ENCODE peak calls at places on chromosomes 13 and 19, in six cellular contexts. O, G, K, I, T and F are unnamed samples. For H3K27me3, the result is how much of the 10 kb centered on the place peaks cover.

GRCh38 chr19:39202998-39203355 is 1.1 kb downstream of the SYCN start:
- DNase-seq in O (no peak), G (no peak), K (no peak), I (no peak), T (no peak), F (no peak)

GRCh38 chr13:34137200-34137599 is 319.3 kb downstream of the RFC3 start:
- DNase-seq in O (no peak), G (no peak), K (no peak), I (no peak), T (no peak), F (no peak)

GRCh38 chr19:6287269-6287885 is 7.6 kb upstream of the MLLT1 start:
- DNase-seq in O (no peak), G (no peak), K (no peak), I (no peak), T (no peak), F (no peak)

GRCh38 chr19:40253611-40254092 is 27.2 kb upstream of the CCNP start:
- DNase-seq in O (no peak), G (no peak), K (no peak), I (no peak), T (no peak), F (no peak)

GRCh38 chr13:112161441-112162301 is 94.7 kb downstream of the SOX1 start:
- DNase-seq in O (no peak), G (no peak), K (no peak), I (peak), T (no peak), F (no peak)

GRCh38 chr19:53328967-53329366 is 4.6 kb upstream of the ZNF845 start:
- DNase-seq in O (no peak), G (peak), K (peak), I (no peak), T (peak), F (peak)

GRCh38 chr13:73828811-73829210 is 305.4 kb downstream of the KLF12 start:
- DNase-seq in O (no peak), G (no peak), K (no peak), I (no peak), T (no peak), F (no peak)

GRCh38 chr19:55255618-55256423 is 3.0 kb downstream of the PPP6R1 start:
- DNase-seq in O (no peak), G (no peak), K (no peak), I (no peak), T (no peak), F (no peak)

GRCh38 chr19:16100524-16100923 is 11.2 kb upstream of the RAB8A start:
- DNase-seq in O (no peak), G (no peak), K (no peak), I (no peak), T (no peak), F (no peak)

GRCh38 chr13:37648604-37649003 is 50.0 kb upstream of the POSTN start:
- DNase-seq in O (no peak), G (no peak), K (no peak), I (no peak), T (no peak), F (no peak)

GRCh38 chr13:79212064-79212619 is 193.9 kb downstream of the RBM26 start:
- DNase-seq in O (no peak), G (no peak), K (no peak), I (no peak), T (no peak), F (no peak)

GRCh38 chr13:42039457-42039945 is 8.9 kb upstream of the DGKH start:
- DNase-seq in O (no peak), G (no peak), K (peak), I (no peak), T (peak), F (no peak)

GRCh38 chr13:42040730-42041016 is 7.8 kb upstream of the DGKH start:
- DNase-seq in O (no peak), G (no peak), K (no peak), I (no peak), T (no peak), F (no peak)

GRCh38 chr13:42041017-42041683 is 7.3 kb upstream of the DGKH start:
- DNase-seq in O (peak), G (peak), K (peak), I (no peak), T (peak), F (peak)

GRCh38 chr13:42038661-42039456 is 9.6 kb upstream of the DGKH start:
- DNase-seq in O (peak), G (no peak), K (no peak), I (no peak), T (no peak), F (no peak)

GRCh38 chr13:42039946-42040729 is 8.3 kb upstream of the DGKH start:
- DNase-seq in O (peak), G (peak), K (peak), I (no peak), T (peak), F (peak)
- H3K27me3 ChIP-seq in O (under half), G (under half), K (under half), I (under half), T (under half), F (under half)

GRCh38 chr19:32138416-32138815 is 207.0 kb upstream of the ZNF507 start:
- DNase-seq in O (no peak), G (no peak), K (no peak), I (no peak), T (no peak), F (no peak)
- TF ChIP-seq CTCF in O (no peak), G (peak), K (peak), I (peak), T (no peak), F (no peak)

GRCh38 chr19:14476663-14477401 is 1.7 kb upstream of the PTGER1 start:
- DNase-seq in O (no peak), G (no peak), K (no peak), I (no peak), T (no peak), F (no peak)

GRCh38 chr19:14477417-14478112 is 2.4 kb upstream of the PTGER1 start:
- DNase-seq in O (no peak), G (no peak), K (no peak), I (no peak), T (no peak), F (no peak)

GRCh38 chr19:14474827-14475226 is 327 bp downstream of the PTGER1 start:
- DNase-seq in O (no peak), G (no peak), K (no peak), I (no peak), T (no peak), F (no peak)

GRCh38 chr19:14475251-14476073 is at the start of gene PTGER1:
- DNase-seq in O (no peak), G (no peak), K (no peak), I (no peak), T (no peak), F (no peak)

GRCh38 chr19:14476307-14476662 is 1.1 kb upstream of the PTGER1 start:
- DNase-seq in O (no peak), G (no peak), K (no peak), I (no peak), T (no peak), F (no peak)
- H3K27ac ChIP-seq in O (no peak), G (no peak), K (no peak), I (no peak), T (no peak), F (no peak)

GRCh38 chr19:33225458-33225925 is at the start of gene SLC7A10:
- DNase-seq in O (no peak), G (no peak), K (no peak), I (no peak), T (no peak), F (no peak)

GRCh38 chr19:33227242-33227650 is 1.6 kb upstream of the SLC7A10 start:
- DNase-seq in O (no peak), G (no peak), K (no peak), I (no peak), T (no peak), F (no peak)

GRCh38 chr19:33226550-33227241 is 1.0 kb upstream of the SLC7A10 start:
- DNase-seq in O (no peak), G (no peak), K (no peak), I (peak), T (no peak), F (no peak)

GRCh38 chr19:33227870-33228599 is 2.4 kb upstream of the SLC7A10 start:
- DNase-seq in O (no peak), G (no peak), K (no peak), I (no peak), T (no peak), F (no peak)

GRCh38 chr19:33224694-33225457 is 774 bp downstream of the SLC7A10 start:
- DNase-seq in O (no peak), G (no peak), K (no peak), I (no peak), T (no peak), F (no peak)
- H3K27me3 ChIP-seq in O (under half), G (half or more), K (half or more), I (under half), T (under half), F (under half)

DNA sequence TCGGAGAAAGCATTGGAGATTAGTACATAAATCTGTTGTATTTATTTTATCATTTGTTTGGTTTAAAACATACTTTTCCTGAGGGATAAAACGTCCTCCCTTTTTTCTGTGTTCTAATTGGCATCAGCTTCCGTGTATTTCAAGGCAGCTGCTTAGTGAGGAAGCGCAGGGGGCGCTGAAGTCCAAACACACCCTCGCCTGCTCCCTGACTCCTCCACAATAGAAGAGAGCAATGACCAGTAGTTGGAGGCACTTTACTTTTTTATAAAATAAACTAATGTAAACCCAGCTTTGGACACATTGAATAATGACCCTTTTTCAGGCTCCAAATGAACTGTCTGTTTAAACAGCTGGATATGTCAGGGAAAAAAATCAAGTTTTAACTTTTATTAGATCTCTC is 79.9 kb downstream of the RNASEH2B start:
- DNase-seq in O (no peak), G (no peak), K (no peak), I (no peak), T (no peak), F (no peak)
- TF ChIP-seq CTCF in O (no peak), G (peak), K (peak), I (peak), T (no peak), F (peak)

GRCh38 chr19:2280633-2281264 is 1.2 kb downstream of the PEAK3 start:
- DNase-seq in O (no peak), G (no peak), K (no peak), I (no peak), T (no peak), F (no peak)
- H3K27ac ChIP-seq in O (no peak), G (no peak), K (no peak), I (no peak), T (no peak), F (no peak)